ENCODE peak calls at places on chromosomes 3 and 15, in nine cellular contexts. One of them, this sample, is unnamed.
A peak's percentile ranks its signal among the peaks of the same experiment; 100 is the strongest.

GRCh38 chr3:179113903-179114302 is 34.3 kb upstream of the PIK3CA start:
- DNase-seq in right lobe of liver: no peak
- DNase-seq in cardiac muscle cell: no peak
- DNase-seq in breast epithelium: no peak
- DNase-seq in neural progenitor cell: no peak
- DNase-seq in suprapubic skin: no peak
- DNase-seq in thoracic aorta: no peak
- DNase-seq in IMR-90: peak; percentile 79
- DNase-seq in right atrium auricular region: no peak
- DNase-seq in this sample: no peak

GRCh38 chr3:32249184-32249782 is 10.8 kb downstream of the CMTM8 start:
- DNase-seq in cardiac muscle cell: no peak
- DNase-seq in neural progenitor cell: no peak
- DNase-seq in right lobe of liver: no peak
- DNase-seq in IMR-90: peak; percentile 76
- DNase-seq in thoracic aorta: no peak
- DNase-seq in breast epithelium: no peak
- DNase-seq in suprapubic skin: no peak
- DNase-seq in right atrium auricular region: no peak
- DNase-seq in this sample: no peak

GRCh38 chr3:59979542-59979941 is 929.7 kb upstream of the CFAP20DC start:
- DNase-seq in thoracic aorta: no peak
- DNase-seq in right atrium auricular region: no peak
- DNase-seq in neural progenitor cell: no peak
- DNase-seq in IMR-90: no peak
- DNase-seq in suprapubic skin: no peak
- DNase-seq in right lobe of liver: no peak
- DNase-seq in cardiac muscle cell: no peak
- DNase-seq in breast epithelium: no peak
- DNase-seq in this sample: no peak

GRCh38 chr3:27504749-27505148 is 20.6 kb upstream of the SLC4A7 start:
- DNase-seq in cardiac muscle cell: no peak
- DNase-seq in right atrium auricular region: no peak
- DNase-seq in breast epithelium: no peak
- DNase-seq in IMR-90: no peak
- DNase-seq in neural progenitor cell: no peak
- DNase-seq in suprapubic skin: no peak
- DNase-seq in thoracic aorta: no peak
- DNase-seq in right lobe of liver: no peak
- DNase-seq in this sample: no peak

GRCh38 chr3:126523745-126524428 is at the start of gene CHST13:
- DNase-seq in breast epithelium: no peak
- DNase-seq in right lobe of liver: peak; percentile 91
- DNase-seq in right atrium auricular region: no peak
- DNase-seq in suprapubic skin: no peak
- DNase-seq in cardiac muscle cell: peak; percentile 89
- DNase-seq in IMR-90: peak; percentile 16
- DNase-seq in thoracic aorta: no peak
- DNase-seq in neural progenitor cell: peak; percentile 91
- DNase-seq in this sample: peak; percentile 44

GRCh38 chr15:31455499-31455898 is 128.9 kb downstream of the KLF13 start:
- DNase-seq in breast epithelium: no peak
- DNase-seq in right lobe of liver: no peak
- DNase-seq in thoracic aorta: no peak
- DNase-seq in suprapubic skin: peak; percentile 2
- DNase-seq in right atrium auricular region: no peak
- DNase-seq in neural progenitor cell: no peak
- DNase-seq in IMR-90: no peak
- DNase-seq in cardiac muscle cell: no peak
- DNase-seq in this sample: no peak

GRCh38 chr3:2923390-2923789 is 186.8 kb downstream of the IL5RA start:
- DNase-seq in right lobe of liver: no peak
- DNase-seq in thoracic aorta: no peak
- DNase-seq in IMR-90: no peak
- DNase-seq in right atrium auricular region: no peak
- DNase-seq in neural progenitor cell: no peak
- DNase-seq in suprapubic skin: no peak
- DNase-seq in cardiac muscle cell: no peak
- DNase-seq in breast epithelium: no peak
- DNase-seq in this sample: no peak

GRCh38 chr3:138452491-138452890 is 18.1 kb downstream of the ESYT3 start:
- DNase-seq in IMR-90: no peak
- DNase-seq in right atrium auricular region: no peak
- DNase-seq in right lobe of liver: peak; percentile 18
- DNase-seq in thoracic aorta: no peak
- DNase-seq in breast epithelium: peak; percentile 17
- DNase-seq in cardiac muscle cell: no peak
- DNase-seq in suprapubic skin: peak; percentile 28
- DNase-seq in neural progenitor cell: no peak
- DNase-seq in this sample: no peak

GRCh38 chr15:69718916-69719315 is 266.3 kb downstream of the RPLP1 start:
- DNase-seq in right lobe of liver: no peak
- DNase-seq in breast epithelium: no peak
- DNase-seq in thoracic aorta: no peak
- DNase-seq in neural progenitor cell: no peak
- DNase-seq in suprapubic skin: no peak
- DNase-seq in cardiac muscle cell: no peak
- DNase-seq in IMR-90: no peak
- DNase-seq in right atrium auricular region: no peak
- DNase-seq in this sample: no peak

GRCh38 chr3:105915524-105915923 is 46.7 kb upstream of the CBLB start:
- DNase-seq in right lobe of liver: no peak
- DNase-seq in suprapubic skin: no peak
- DNase-seq in right atrium auricular region: no peak
- DNase-seq in cardiac muscle cell: no peak
- DNase-seq in neural progenitor cell: no peak
- DNase-seq in thoracic aorta: no peak
- DNase-seq in breast epithelium: no peak
- DNase-seq in IMR-90: no peak
- DNase-seq in this sample: no peak

GRCh38 chr3:60742606-60743145 is 508.6 kb downstream of the FHIT start:
- DNase-seq in thoracic aorta: no peak
- DNase-seq in breast epithelium: no peak
- DNase-seq in right atrium auricular region: peak; percentile 63
- DNase-seq in IMR-90: peak; percentile 47
- DNase-seq in suprapubic skin: no peak
- DNase-seq in right lobe of liver: no peak
- DNase-seq in neural progenitor cell: peak; percentile 75
- DNase-seq in cardiac muscle cell: peak; percentile 73
- DNase-seq in this sample: no peak

DNA sequence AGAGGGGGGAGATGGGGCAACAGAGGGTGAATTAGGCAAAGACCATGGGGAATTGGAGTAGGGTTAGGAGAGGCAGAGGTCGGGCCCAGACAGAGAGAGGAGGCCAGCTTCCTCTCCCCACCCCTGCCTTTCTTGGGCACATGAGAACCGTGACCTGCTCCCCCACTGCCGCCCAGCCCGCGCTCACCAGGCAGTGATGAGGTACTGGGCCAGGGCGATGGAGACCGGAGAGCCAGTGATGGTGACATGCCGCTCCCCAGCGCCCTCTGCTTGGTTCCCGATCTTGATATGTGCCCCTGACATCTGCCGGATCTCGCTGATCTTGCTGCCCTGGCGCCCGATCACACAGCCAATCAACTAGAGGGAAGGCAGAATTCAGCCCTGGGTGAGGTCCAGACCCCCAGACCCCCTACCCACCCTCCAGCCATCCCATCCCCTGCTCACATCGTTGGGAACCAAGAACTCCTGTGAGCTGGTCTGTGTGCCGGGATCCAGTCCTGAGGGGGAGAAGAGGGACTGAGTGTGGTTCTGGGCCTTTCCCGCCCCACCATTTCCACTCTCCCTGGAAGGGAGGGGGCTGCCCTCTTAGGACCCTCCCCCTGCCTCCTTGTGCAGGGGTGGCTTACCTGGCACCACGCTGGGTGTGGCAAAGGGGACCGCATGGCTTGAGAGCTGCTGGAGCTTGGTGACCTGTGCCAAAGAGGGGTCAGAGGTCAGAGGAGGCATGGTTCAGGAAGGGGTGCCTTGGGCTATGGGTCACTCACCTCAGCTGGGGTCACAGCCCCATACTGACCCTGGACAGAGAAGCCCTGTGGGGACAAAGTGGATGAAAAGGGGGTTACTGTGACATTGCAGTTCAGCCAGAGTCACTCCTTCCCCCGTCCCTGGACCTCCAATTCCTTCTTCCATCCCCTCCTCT is 3.7 kb downstream of the GPR62 start:
- DNase-seq in thoracic aorta: no peak
- DNase-seq in cardiac muscle cell: no peak
- DNase-seq in right atrium auricular region: no peak
- DNase-seq in breast epithelium: no peak
- DNase-seq in suprapubic skin: no peak
- DNase-seq in right lobe of liver: no peak
- DNase-seq in IMR-90: no peak
- DNase-seq in neural progenitor cell: no peak
- DNase-seq in this sample: no peak
- H3K27me3 ChIP-seq in thoracic aorta: no peaks in the 10 kb centered on the region
- H3K27me3 ChIP-seq in cardiac muscle cell: peaks cover 20% of the 10 kb centered on the region
- H3K27me3 ChIP-seq in right atrium auricular region: no peaks in the 10 kb centered on the region
- H3K27me3 ChIP-seq in breast epithelium: no peaks in the 10 kb centered on the region
- H3K27me3 ChIP-seq in suprapubic skin: peaks cover 3% of the 10 kb centered on the region
- H3K27me3 ChIP-seq in right lobe of liver: no peaks in the 10 kb centered on the region
- H3K27me3 ChIP-seq in IMR-90: no peaks in the 10 kb centered on the region
- H3K27me3 ChIP-seq in neural progenitor cell: peaks cover 64% of the 10 kb centered on the region
- H3K27me3 ChIP-seq in this sample: no peaks in the 10 kb centered on the region

DNA sequence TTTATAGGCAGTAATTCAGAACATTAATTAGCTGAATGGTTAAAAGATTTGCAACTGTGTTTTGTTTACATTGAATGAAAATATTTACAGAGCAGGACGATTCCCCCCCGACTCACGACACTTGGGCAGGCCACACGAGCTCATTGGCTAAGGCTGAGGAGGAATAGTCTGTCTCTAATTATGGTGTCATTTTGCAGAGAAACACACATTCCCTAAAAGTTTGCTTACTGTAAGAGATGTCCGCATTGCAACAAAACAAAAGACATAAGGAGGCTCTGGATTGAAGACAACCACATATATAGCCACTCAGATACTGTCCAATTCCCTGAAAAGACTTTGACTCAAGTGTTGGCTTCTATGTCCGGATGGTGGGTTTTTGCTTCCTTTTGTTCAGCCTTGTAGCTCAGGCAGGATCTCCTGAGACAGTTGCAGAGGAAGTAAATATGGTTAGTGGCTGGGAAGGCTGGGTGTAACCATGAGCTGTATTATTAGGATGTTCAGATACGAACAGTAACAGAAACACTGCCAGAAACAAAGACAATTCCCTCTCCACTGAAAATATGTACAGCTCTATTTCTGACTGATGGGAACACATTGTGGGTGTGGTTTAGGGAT is 170.4 kb downstream of the KLHL25 start:
- DNase-seq in cardiac muscle cell: no peak
- DNase-seq in right lobe of liver: no peak
- DNase-seq in breast epithelium: no peak
- DNase-seq in suprapubic skin: no peak
- DNase-seq in thoracic aorta: no peak
- DNase-seq in neural progenitor cell: no peak
- DNase-seq in right atrium auricular region: no peak
- DNase-seq in IMR-90: no peak
- DNase-seq in this sample: no peak
- H3K27ac ChIP-seq in cardiac muscle cell: peak overlapping the region; percentile 65
- H3K27ac ChIP-seq in right lobe of liver: peak overlapping the region; percentile 14
- H3K27ac ChIP-seq in breast epithelium: peak overlapping the region; percentile 44
- H3K27ac ChIP-seq in suprapubic skin: peak overlapping the region; percentile 78
- H3K27ac ChIP-seq in thoracic aorta: peak overlapping the region; percentile 49
- H3K27ac ChIP-seq in neural progenitor cell: no peak overlapping the region
- H3K27ac ChIP-seq in right atrium auricular region: peak overlapping the region; percentile 84
- H3K27ac ChIP-seq in IMR-90: peak overlapping the region; percentile 58
- H3K27ac ChIP-seq in this sample: peak overlapping the region; percentile 2

DNA sequence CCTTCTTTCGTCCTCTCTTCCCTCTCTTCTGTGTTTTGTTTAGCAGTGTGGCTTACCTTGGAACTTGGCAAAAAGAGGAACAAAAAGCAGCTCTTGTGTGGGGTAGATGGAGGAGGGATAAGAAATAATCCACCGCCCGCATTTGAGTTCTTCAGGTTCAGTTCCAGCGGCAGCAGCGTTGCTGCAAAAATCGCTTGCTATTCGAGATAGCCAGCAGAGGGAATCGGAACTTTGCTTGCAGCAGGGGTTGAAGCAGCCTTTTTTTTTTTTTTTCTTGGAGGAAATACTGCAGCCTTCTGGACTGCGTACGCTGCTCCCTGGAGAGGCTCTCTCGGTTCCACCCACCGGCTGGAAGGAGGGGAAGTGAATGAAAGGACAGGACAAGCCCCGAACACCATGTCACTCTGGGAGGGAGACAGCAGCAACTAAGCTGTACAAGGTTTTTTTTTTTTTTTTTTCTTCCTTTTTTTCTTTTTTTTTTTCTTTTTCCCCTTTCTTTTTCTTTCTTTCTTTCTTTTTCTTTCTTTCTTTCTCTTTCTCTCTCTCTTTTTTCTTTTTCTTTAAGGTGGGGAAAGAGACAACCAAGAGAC is at the start of gene RBMS3:
- DNase-seq in right lobe of liver: peak; percentile 73
- DNase-seq in breast epithelium: peak; percentile 60
- DNase-seq in suprapubic skin: peak; percentile 89
- DNase-seq in IMR-90: peak; percentile 97
- DNase-seq in thoracic aorta: peak; percentile 81
- DNase-seq in right atrium auricular region: peak; percentile 94
- DNase-seq in cardiac muscle cell: peak; percentile 87
- DNase-seq in neural progenitor cell: peak; percentile 83
- DNase-seq in this sample: peak; percentile 47
- TF ChIP-seq CTCF in right lobe of liver: peak; percentile 31
- TF ChIP-seq CTCF in breast epithelium: peak; percentile 40
- TF ChIP-seq CTCF in suprapubic skin: no peak
- TF ChIP-seq CTCF in IMR-90: peak; percentile 65
- TF ChIP-seq CTCF in thoracic aorta: peak; percentile 55
- TF ChIP-seq CTCF in right atrium auricular region: peak; percentile 30
- TF ChIP-seq CTCF in cardiac muscle cell: peak; percentile 63
- TF ChIP-seq CTCF in neural progenitor cell: peak; percentile 40
- TF ChIP-seq CTCF in this sample: no peak

GRCh38 chr3:149239357-149239936 is 17.8 kb upstream of the CP start:
- DNase-seq in right lobe of liver: no peak
- DNase-seq in breast epithelium: no peak
- DNase-seq in cardiac muscle cell: no peak
- DNase-seq in neural progenitor cell: no peak
- DNase-seq in right atrium auricular region: no peak
- DNase-seq in thoracic aorta: no peak
- DNase-seq in IMR-90: no peak
- DNase-seq in suprapubic skin: no peak
- DNase-seq in this sample: no peak

GRCh38 chr3:149233323-149233722 is 11.7 kb upstream of the CP start:
- DNase-seq in right atrium auricular region: no peak
- DNase-seq in breast epithelium: no peak
- DNase-seq in IMR-90: no peak
- DNase-seq in suprapubic skin: no peak
- DNase-seq in right lobe of liver: no peak
- DNase-seq in neural progenitor cell: no peak
- DNase-seq in cardiac muscle cell: no peak
- DNase-seq in thoracic aorta: no peak
- DNase-seq in this sample: no peak

GRCh38 chr3:149234671-149235245 is 13.1 kb upstream of the CP start:
- DNase-seq in neural progenitor cell: no peak
- DNase-seq in suprapubic skin: no peak
- DNase-seq in thoracic aorta: no peak
- DNase-seq in IMR-90: no peak
- DNase-seq in right atrium auricular region: no peak
- DNase-seq in breast epithelium: no peak
- DNase-seq in right lobe of liver: no peak
- DNase-seq in cardiac muscle cell: no peak
- DNase-seq in this sample: no peak

GRCh38 chr3:149231876-149232275 is 10.2 kb upstream of the CP start:
- DNase-seq in right atrium auricular region: no peak
- DNase-seq in neural progenitor cell: no peak
- DNase-seq in right lobe of liver: no peak
- DNase-seq in suprapubic skin: no peak
- DNase-seq in IMR-90: no peak
- DNase-seq in thoracic aorta: no peak
- DNase-seq in cardiac muscle cell: no peak
- DNase-seq in breast epithelium: no peak
- DNase-seq in this sample: no peak

GRCh38 chr3:149235599-149236424 is 14.2 kb upstream of the CP start:
- DNase-seq in breast epithelium: no peak
- DNase-seq in thoracic aorta: no peak
- DNase-seq in suprapubic skin: no peak
- DNase-seq in right lobe of liver: peak; percentile 45
- DNase-seq in right atrium auricular region: no peak
- DNase-seq in IMR-90: no peak
- DNase-seq in cardiac muscle cell: no peak
- DNase-seq in neural progenitor cell: no peak
- DNase-seq in this sample: no peak
- H3K27me3 ChIP-seq in breast epithelium: no peaks in the 10 kb centered on the region
- H3K27me3 ChIP-seq in thoracic aorta: no peaks in the 10 kb centered on the region
- H3K27me3 ChIP-seq in suprapubic skin: no peaks in the 10 kb centered on the region
- H3K27me3 ChIP-seq in right lobe of liver: no peaks in the 10 kb centered on the region
- H3K27me3 ChIP-seq in right atrium auricular region: no peaks in the 10 kb centered on the region
- H3K27me3 ChIP-seq in IMR-90: no peaks in the 10 kb centered on the region
- H3K27me3 ChIP-seq in cardiac muscle cell: no peaks in the 10 kb centered on the region
- H3K27me3 ChIP-seq in neural progenitor cell: no peaks in the 10 kb centered on the region
- H3K27me3 ChIP-seq in this sample: no peaks in the 10 kb centered on the region

This sample was measured in body of pancreas.